ENCODE peak calls at places on chromosomes 2 and 18, in nine cellular contexts. One of them, this sample, is unnamed. For H3K27me3, the result is how much of the 10 kb centered on the place peaks cover.

GRCh38 chr2:175575346-175576258 is 394.1 kb upstream of the ATP5MC3 start:
- DNase-seq in suprapubic skin: no peak
- DNase-seq in upper lobe of right lung: no peak
- DNase-seq in AG04450: no peak
- DNase-seq in kidney epithelial cell: no peak
- DNase-seq in keratinocyte: no peak
- DNase-seq in bronchial epithelial cell: no peak
- DNase-seq in adrenal gland: no peak
- DNase-seq in neural progenitor cell: peak
- DNase-seq in this sample: no peak

GRCh38 chr2:218993345-218994315 is at the start of gene CRYBA2:
- DNase-seq in suprapubic skin: no peak
- DNase-seq in upper lobe of right lung: peak
- DNase-seq in AG04450: no peak
- DNase-seq in kidney epithelial cell: no peak
- DNase-seq in keratinocyte: no peak
- DNase-seq in bronchial epithelial cell: peak
- DNase-seq in adrenal gland: peak
- DNase-seq in neural progenitor cell: peak
- DNase-seq in this sample: no peak

GRCh38 chr2:9235388-9236344 is 29.1 kb downstream of the ASAP2 start:
- DNase-seq in suprapubic skin: no peak
- DNase-seq in upper lobe of right lung: no peak
- DNase-seq in AG04450: no peak
- DNase-seq in kidney epithelial cell: peak
- DNase-seq in keratinocyte: no peak
- DNase-seq in bronchial epithelial cell: peak
- DNase-seq in adrenal gland: no peak
- DNase-seq in neural progenitor cell: no peak
- DNase-seq in this sample: no peak

GRCh38 chr18:13039806-13040205 is 48.6 kb downstream of the CEP192 start:
- DNase-seq in suprapubic skin: no peak
- DNase-seq in upper lobe of right lung: no peak
- DNase-seq in AG04450: no peak
- DNase-seq in kidney epithelial cell: no peak
- DNase-seq in keratinocyte: no peak
- DNase-seq in bronchial epithelial cell: no peak
- DNase-seq in adrenal gland: no peak
- DNase-seq in neural progenitor cell: no peak
- DNase-seq in this sample: no peak

GRCh38 chr2:130870161-130870485 is 33.4 kb downstream of the ARHGEF4 start:
- DNase-seq in suprapubic skin: peak
- DNase-seq in upper lobe of right lung: peak
- DNase-seq in AG04450: no peak
- DNase-seq in kidney epithelial cell: no peak
- DNase-seq in keratinocyte: no peak
- DNase-seq in bronchial epithelial cell: no peak
- DNase-seq in adrenal gland: no peak
- DNase-seq in neural progenitor cell: no peak
- DNase-seq in this sample: no peak

GRCh38 chr2:28293416-28293815 is 99.2 kb upstream of the FOSL2 start:
- DNase-seq in suprapubic skin: no peak
- DNase-seq in upper lobe of right lung: no peak
- DNase-seq in AG04450: no peak
- DNase-seq in kidney epithelial cell: no peak
- DNase-seq in keratinocyte: peak
- DNase-seq in bronchial epithelial cell: peak
- DNase-seq in adrenal gland: no peak
- DNase-seq in neural progenitor cell: peak
- DNase-seq in this sample: no peak

GRCh38 chr2:12852135-12852534 is 135.4 kb downstream of the TRIB2 start:
- DNase-seq in suprapubic skin: no peak
- DNase-seq in upper lobe of right lung: no peak
- DNase-seq in AG04450: no peak
- DNase-seq in kidney epithelial cell: no peak
- DNase-seq in keratinocyte: no peak
- DNase-seq in bronchial epithelial cell: no peak
- DNase-seq in adrenal gland: no peak
- DNase-seq in neural progenitor cell: no peak
- DNase-seq in this sample: no peak

GRCh38 chr2:240877460-240878340 is 9.1 kb downstream of the AGXT start:
- DNase-seq in suprapubic skin: no peak
- DNase-seq in upper lobe of right lung: peak
- DNase-seq in AG04450: no peak
- DNase-seq in kidney epithelial cell: no peak
- DNase-seq in keratinocyte: no peak
- DNase-seq in bronchial epithelial cell: no peak
- DNase-seq in adrenal gland: no peak
- DNase-seq in neural progenitor cell: no peak
- DNase-seq in this sample: no peak

GRCh38 chr2:31386648-31387047 is 27.9 kb downstream of the XDH start:
- DNase-seq in suprapubic skin: no peak
- DNase-seq in upper lobe of right lung: no peak
- DNase-seq in AG04450: no peak
- DNase-seq in kidney epithelial cell: no peak
- DNase-seq in keratinocyte: no peak
- DNase-seq in bronchial epithelial cell: no peak
- DNase-seq in adrenal gland: no peak
- DNase-seq in neural progenitor cell: peak
- DNase-seq in this sample: no peak

GRCh38 chr2:47541848-47542450 is 139.0 kb downstream of the MSH2 start:
- DNase-seq in suprapubic skin: no peak
- DNase-seq in upper lobe of right lung: peak
- DNase-seq in AG04450: peak
- DNase-seq in kidney epithelial cell: no peak
- DNase-seq in keratinocyte: no peak
- DNase-seq in bronchial epithelial cell: no peak
- DNase-seq in adrenal gland: no peak
- DNase-seq in neural progenitor cell: no peak
- DNase-seq in this sample: no peak

GRCh38 chr2:208509586-208509985 is 103.0 kb downstream of the PTH2R start:
- DNase-seq in suprapubic skin: no peak
- DNase-seq in upper lobe of right lung: no peak
- DNase-seq in AG04450: no peak
- DNase-seq in kidney epithelial cell: no peak
- DNase-seq in keratinocyte: no peak
- DNase-seq in bronchial epithelial cell: no peak
- DNase-seq in adrenal gland: no peak
- DNase-seq in neural progenitor cell: no peak
- DNase-seq in this sample: no peak

GRCh38 chr18:45958730-45959129 is 8.4 kb downstream of the EPG5 start:
- DNase-seq in suprapubic skin: no peak
- DNase-seq in upper lobe of right lung: no peak
- DNase-seq in AG04450: no peak
- DNase-seq in kidney epithelial cell: no peak
- DNase-seq in keratinocyte: no peak
- DNase-seq in bronchial epithelial cell: peak
- DNase-seq in adrenal gland: no peak
- DNase-seq in neural progenitor cell: no peak
- DNase-seq in this sample: no peak

GRCh38 chr18:33826151-33826550 is 248.1 kb downstream of the ASXL3 start:
- DNase-seq in suprapubic skin: no peak
- DNase-seq in upper lobe of right lung: no peak
- DNase-seq in AG04450: no peak
- DNase-seq in kidney epithelial cell: no peak
- DNase-seq in keratinocyte: no peak
- DNase-seq in bronchial epithelial cell: no peak
- DNase-seq in adrenal gland: no peak
- DNase-seq in neural progenitor cell: no peak
- DNase-seq in this sample: no peak

GRCh38 chr18:62784966-62785413 is 69.6 kb downstream of the PHLPP1 start:
- DNase-seq in suprapubic skin: no peak
- DNase-seq in upper lobe of right lung: no peak
- DNase-seq in AG04450: no peak
- DNase-seq in kidney epithelial cell: no peak
- DNase-seq in keratinocyte: no peak
- DNase-seq in bronchial epithelial cell: no peak
- DNase-seq in adrenal gland: peak
- DNase-seq in neural progenitor cell: peak
- DNase-seq in this sample: no peak

GRCh38 chr2:163574309-163574708 is 161.5 kb downstream of the FIGN start:
- DNase-seq in suprapubic skin: no peak
- DNase-seq in upper lobe of right lung: no peak
- DNase-seq in AG04450: no peak
- DNase-seq in kidney epithelial cell: no peak
- DNase-seq in keratinocyte: no peak
- DNase-seq in bronchial epithelial cell: no peak
- DNase-seq in adrenal gland: no peak
- DNase-seq in neural progenitor cell: no peak
- DNase-seq in this sample: no peak

GRCh38 chr2:174124171-174124570 is 124.2 kb downstream of the OLA1 start:
- DNase-seq in suprapubic skin: no peak
- DNase-seq in upper lobe of right lung: no peak
- DNase-seq in AG04450: no peak
- DNase-seq in kidney epithelial cell: no peak
- DNase-seq in keratinocyte: no peak
- DNase-seq in bronchial epithelial cell: no peak
- DNase-seq in adrenal gland: no peak
- DNase-seq in neural progenitor cell: peak
- DNase-seq in this sample: no peak

GRCh38 chr2:239539083-239539775 is 138.4 kb upstream of the HDAC4 start:
- DNase-seq in suprapubic skin: no peak
- DNase-seq in upper lobe of right lung: no peak
- DNase-seq in AG04450: no peak
- DNase-seq in kidney epithelial cell: no peak
- DNase-seq in keratinocyte: no peak
- DNase-seq in bronchial epithelial cell: no peak
- DNase-seq in adrenal gland: no peak
- DNase-seq in neural progenitor cell: no peak
- DNase-seq in this sample: peak

GRCh38 chr2:70203086-70203485 is 12.3 kb upstream of the C2orf42 start:
- DNase-seq in suprapubic skin: no peak
- DNase-seq in upper lobe of right lung: no peak
- DNase-seq in AG04450: no peak
- DNase-seq in kidney epithelial cell: no peak
- DNase-seq in keratinocyte: no peak
- DNase-seq in bronchial epithelial cell: no peak
- DNase-seq in adrenal gland: no peak
- DNase-seq in neural progenitor cell: no peak
- DNase-seq in this sample: no peak

GRCh38 chr2:234555616-234556249 is 58.9 kb upstream of the ARL4C start:
- DNase-seq in suprapubic skin: no peak
- DNase-seq in upper lobe of right lung: no peak
- DNase-seq in AG04450: no peak
- DNase-seq in kidney epithelial cell: no peak
- DNase-seq in keratinocyte: no peak
- DNase-seq in bronchial epithelial cell: no peak
- DNase-seq in adrenal gland: no peak
- DNase-seq in neural progenitor cell: no peak
- DNase-seq in this sample: no peak

DNA sequence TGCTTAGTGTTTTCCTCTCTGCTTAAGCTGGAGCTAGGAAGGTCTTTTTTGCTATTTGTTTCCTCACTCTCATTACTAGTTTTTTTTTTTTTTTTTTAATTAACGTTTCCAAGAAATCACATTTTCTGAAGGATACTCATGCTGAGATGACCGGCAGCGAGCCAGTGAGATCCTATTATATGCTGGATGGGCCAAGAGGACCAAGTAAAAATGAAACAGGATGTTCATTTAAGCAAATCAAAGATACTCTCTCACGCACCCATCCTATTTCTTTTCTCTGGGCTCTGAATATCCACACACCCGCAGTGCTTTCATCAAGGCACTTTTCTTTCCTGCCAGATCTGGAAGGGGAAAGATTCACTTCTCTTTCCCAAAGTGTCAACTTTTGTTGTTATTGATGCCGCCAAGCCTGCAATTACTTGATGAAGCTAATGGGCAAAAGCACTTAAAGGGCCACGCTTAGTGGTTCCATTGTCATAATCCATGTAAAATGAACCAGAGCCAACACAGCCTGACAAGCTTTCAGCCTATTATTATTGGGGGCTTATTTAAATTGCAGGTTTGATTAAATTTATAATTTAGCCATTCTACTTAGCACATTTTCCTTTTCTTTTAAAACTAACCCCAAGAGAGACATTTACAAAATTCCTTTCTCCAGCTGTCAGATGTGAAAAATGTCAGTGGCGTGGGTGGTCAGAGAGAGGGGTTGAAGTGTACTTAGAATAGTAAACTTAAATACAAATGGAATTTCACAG is 191.8 kb upstream of the CHAC2 start:
- DNase-seq in suprapubic skin: no peak
- DNase-seq in upper lobe of right lung: no peak
- DNase-seq in AG04450: no peak
- DNase-seq in kidney epithelial cell: no peak
- DNase-seq in keratinocyte: no peak
- DNase-seq in bronchial epithelial cell: no peak
- DNase-seq in adrenal gland: no peak
- DNase-seq in neural progenitor cell: peak
- DNase-seq in this sample: no peak
- H3K27me3 ChIP-seq in suprapubic skin: under half
- H3K27me3 ChIP-seq in upper lobe of right lung: under half
- H3K27me3 ChIP-seq in AG04450: under half
- H3K27me3 ChIP-seq in kidney epithelial cell: under half
- H3K27me3 ChIP-seq in keratinocyte: under half
- H3K27me3 ChIP-seq in bronchial epithelial cell: under half
- H3K27me3 ChIP-seq in adrenal gland: under half
- H3K27me3 ChIP-seq in neural progenitor cell: under half
- H3K27me3 ChIP-seq in this sample: under half

GRCh38 chr2:180450841-180451240 is 443.7 kb upstream of the CWC22 start:
- DNase-seq in suprapubic skin: no peak
- DNase-seq in upper lobe of right lung: no peak
- DNase-seq in AG04450: no peak
- DNase-seq in kidney epithelial cell: no peak
- DNase-seq in keratinocyte: no peak
- DNase-seq in bronchial epithelial cell: no peak
- DNase-seq in adrenal gland: no peak
- DNase-seq in neural progenitor cell: no peak
- DNase-seq in this sample: no peak
- TF ChIP-seq CTCF in suprapubic skin: no peak
- TF ChIP-seq CTCF in upper lobe of right lung: no peak
- TF ChIP-seq CTCF in AG04450: no peak
- TF ChIP-seq CTCF in kidney epithelial cell: no peak
- TF ChIP-seq CTCF in keratinocyte: no peak
- TF ChIP-seq CTCF in bronchial epithelial cell: no peak
- TF ChIP-seq CTCF in adrenal gland: no peak
- TF ChIP-seq CTCF in neural progenitor cell: no peak
- TF ChIP-seq CTCF in this sample: no peak

DNA sequence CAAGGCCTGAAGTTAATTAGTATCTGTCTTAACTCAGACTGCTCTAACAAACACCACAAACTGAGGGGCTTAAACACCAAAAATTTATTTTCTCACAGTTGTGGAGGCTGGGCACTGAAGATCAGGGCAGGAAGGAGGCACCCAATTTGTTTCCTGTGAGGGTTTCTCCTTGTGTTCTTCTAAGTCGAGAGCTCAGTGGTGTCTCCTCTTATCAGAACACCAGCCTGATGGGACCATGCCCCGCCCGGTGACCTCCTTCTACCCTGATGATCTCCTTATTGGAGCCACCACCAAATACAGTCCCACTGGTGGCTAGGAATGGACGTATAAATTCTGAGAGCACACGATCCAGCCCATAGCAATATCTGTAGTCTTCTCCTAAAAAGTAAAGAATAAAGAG is 20.5 kb downstream of the TMEM18 start:
- DNase-seq in suprapubic skin: peak
- DNase-seq in upper lobe of right lung: no peak
- DNase-seq in AG04450: no peak
- DNase-seq in kidney epithelial cell: no peak
- DNase-seq in keratinocyte: no peak
- DNase-seq in bronchial epithelial cell: no peak
- DNase-seq in adrenal gland: no peak
- DNase-seq in neural progenitor cell: no peak
- DNase-seq in this sample: no peak
- H3K27me3 ChIP-seq in suprapubic skin: under half
- H3K27me3 ChIP-seq in upper lobe of right lung: under half
- H3K27me3 ChIP-seq in AG04450: under half
- H3K27me3 ChIP-seq in kidney epithelial cell: under half
- H3K27me3 ChIP-seq in keratinocyte: under half
- H3K27me3 ChIP-seq in bronchial epithelial cell: under half
- H3K27me3 ChIP-seq in adrenal gland: under half
- H3K27me3 ChIP-seq in neural progenitor cell: under half
- H3K27me3 ChIP-seq in this sample: under half

GRCh38 chr2:106257830-106258229 is 63.7 kb upstream of the UXS1 start:
- DNase-seq in suprapubic skin: no peak
- DNase-seq in upper lobe of right lung: no peak
- DNase-seq in AG04450: no peak
- DNase-seq in kidney epithelial cell: no peak
- DNase-seq in keratinocyte: no peak
- DNase-seq in bronchial epithelial cell: no peak
- DNase-seq in adrenal gland: no peak
- DNase-seq in neural progenitor cell: no peak
- DNase-seq in this sample: no peak
- TF ChIP-seq CTCF in suprapubic skin: no peak
- TF ChIP-seq CTCF in upper lobe of right lung: no peak
- TF ChIP-seq CTCF in AG04450: no peak
- TF ChIP-seq CTCF in kidney epithelial cell: no peak
- TF ChIP-seq CTCF in keratinocyte: no peak
- TF ChIP-seq CTCF in bronchial epithelial cell: no peak
- TF ChIP-seq CTCF in adrenal gland: no peak
- TF ChIP-seq CTCF in neural progenitor cell: no peak
- TF ChIP-seq CTCF in this sample: no peak

This sample was measured in RWPE2.